ENCODE peak calls at places on chromosomes 13 and 19, in seven cellular contexts. Z is uterus, U is keratinocyte, W is stomach, N is body of pancreas, L is psoas muscle, X is mesenchymal stem cell. M is an unnamed sample.

GRCh38 chr13:23709521-23709920 is 139.3 kb downstream of the TNFRSF19 start:
- DNase-seq in Z (no peak), U (no peak), W (no peak), N (no peak), L (no peak), X (no peak), M (no peak)

GRCh38 chr13:25214371-25215252 is 42.5 kb upstream of the AMER2 start:
- DNase-seq in Z (peak; percentile 37), U (no peak), W (no peak), N (no peak), L (peak; percentile 67), X (peak; percentile 7), M (no peak)

GRCh38 chr19:3556978-3557460 is 367 bp downstream of the MFSD12 start:
- DNase-seq in Z (no peak), U (no peak), W (peak; percentile 48), N (peak; percentile 52), L (peak; percentile 76), X (peak; percentile 68), M (peak; percentile 72)

GRCh38 chr13:23506821-23507210 is 63.4 kb upstream of the TNFRSF19 start:
- DNase-seq in Z (no peak), U (no peak), W (no peak), N (no peak), L (no peak), X (peak; percentile 87), M (no peak)

GRCh38 chr13:106105153-106105552 is 430.3 kb downstream of the EFNB2 start:
- DNase-seq in Z (no peak), U (peak; percentile 54), W (no peak), N (no peak), L (no peak), X (no peak), M (no peak)

GRCh38 chr13:62327367-62327766 is 911.7 kb upstream of the PCDH20 start:
- DNase-seq in Z (no peak), U (no peak), W (no peak), N (no peak), L (no peak), X (no peak), M (no peak)

GRCh38 chr13:106088094-106088493 is 447.4 kb downstream of the EFNB2 start:
- DNase-seq in Z (no peak), U (no peak), W (no peak), N (no peak), L (no peak), X (no peak), M (no peak)

GRCh38 chr13:111168116-111168515 is 53.0 kb downstream of the ARHGEF7 start:
- DNase-seq in Z (no peak), U (no peak), W (no peak), N (no peak), L (no peak), X (no peak), M (no peak)

GRCh38 chr19:13764821-13765394 is 586 bp downstream of the MRI1 start:
- DNase-seq in Z (no peak), U (no peak), W (peak; percentile 43), N (peak; percentile 35), L (peak; percentile 60), X (peak; percentile 27), M (peak; percentile 15)

GRCh38 chr13:109646423-109646822 is 140.0 kb downstream of the IRS2 start:
- DNase-seq in Z (no peak), U (no peak), W (no peak), N (no peak), L (no peak), X (no peak), M (no peak)

GRCh38 chr19:55176116-55176515 is 4.0 kb downstream of the SYT5 start:
- DNase-seq in Z (no peak), U (no peak), W (no peak), N (no peak), L (no peak), X (no peak), M (no peak)

GRCh38 chr13:95441326-95441725 is 111.2 kb upstream of the CLDN10 start:
- DNase-seq in Z (no peak), U (no peak), W (no peak), N (no peak), L (no peak), X (no peak), M (no peak)

GRCh38 chr19:18649371-18650047 is 12.7 kb downstream of the KLHL26 start:
- DNase-seq in Z (peak; percentile 76), U (no peak), W (no peak), N (no peak), L (peak; percentile 91), X (peak; percentile 88), M (no peak)

GRCh38 chr19:13033819-13034611 is 38.7 kb downstream of the NFIX start:
- DNase-seq in Z (peak; percentile 80), U (no peak), W (peak; percentile 77), N (peak; percentile 84), L (peak; percentile 94), X (peak; percentile 43), M (no peak)

GRCh38 chr13:20492641-20493040 is 33.0 kb downstream of the CRYL1 start:
- DNase-seq in Z (no peak), U (no peak), W (no peak), N (no peak), L (no peak), X (peak; percentile 26), M (peak; percentile 12)

GRCh38 chr13:32126298-32126697 is 94.7 kb downstream of the FRY start:
- DNase-seq in Z (no peak), U (no peak), W (no peak), N (no peak), L (no peak), X (no peak), M (no peak)

GRCh38 chr19:49746206-49746958 is 16.7 kb downstream of the TSKS start:
- DNase-seq in Z (peak; percentile 51), U (no peak), W (peak; percentile 29), N (peak; percentile 22), L (peak; percentile 79), X (no peak), M (peak; percentile 44)

GRCh38 chr13:35979378-35979911 is 151.7 kb downstream of the DCLK1 start:
- DNase-seq in Z (peak; percentile 84), U (no peak), W (peak; percentile 37), N (peak; percentile 28), L (peak; percentile 81), X (peak; percentile 11), M (no peak)

GRCh38 chr13:75685239-75685697 is 49.1 kb downstream of the LMO7 start:
- DNase-seq in Z (no peak), U (no peak), W (no peak), N (no peak), L (no peak), X (peak; percentile 90), M (no peak)

GRCh38 chr19:46404039-46404883 is 9.1 kb downstream of the CCDC8 start:
- DNase-seq in Z (peak; percentile 74), U (no peak), W (peak; percentile 35), N (peak; percentile 74), L (peak; percentile 66), X (peak; percentile 74), M (no peak)

GRCh38 chr13:100269837-100270236 is 180.9 kb downstream of the PCCA start:
- DNase-seq in Z (peak; percentile 43), U (no peak), W (peak; percentile 87), N (peak; percentile 38), L (peak; percentile 80), X (peak; percentile 51), M (no peak)

GRCh38 chr13:99977334-99977911 is 4.2 kb upstream of the ZIC2 start:
- DNase-seq in Z (no peak), U (no peak), W (no peak), N (no peak), L (no peak), X (no peak), M (no peak)

DNA sequence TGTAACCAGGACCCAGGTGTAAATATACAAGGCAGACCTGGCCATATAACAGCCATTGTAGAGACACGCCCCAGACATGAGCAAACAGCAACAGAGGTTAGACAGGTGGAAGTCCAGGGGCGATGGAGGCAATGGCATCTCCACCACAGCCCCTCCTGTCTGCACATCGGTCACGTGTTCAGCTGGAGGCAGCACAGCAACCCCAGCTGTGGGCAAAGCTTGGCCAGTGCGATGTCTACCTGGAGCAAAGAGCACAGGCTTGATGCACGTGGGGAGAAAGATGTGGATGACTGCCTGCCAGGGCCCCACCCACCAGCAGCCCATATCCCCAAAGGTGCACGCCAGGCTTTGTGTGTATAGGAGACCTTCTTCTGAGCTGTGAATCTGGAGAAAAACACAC is 4.4 kb downstream of the CYP4F2 start:
- DNase-seq in Z (no peak), U (no peak), W (no peak), N (no peak), L (no peak), X (no peak), M (no peak)
- H3K9me3 ChIP-seq in Z (no peaks in the 10 kb centered on the region), U (no peaks in the 10 kb centered on the region), W (no peaks in the 10 kb centered on the region), N (no peaks in the 10 kb centered on the region), L (no peaks in the 10 kb centered on the region), X (no peaks in the 10 kb centered on the region), M (no peaks in the 10 kb centered on the region)

DNA sequence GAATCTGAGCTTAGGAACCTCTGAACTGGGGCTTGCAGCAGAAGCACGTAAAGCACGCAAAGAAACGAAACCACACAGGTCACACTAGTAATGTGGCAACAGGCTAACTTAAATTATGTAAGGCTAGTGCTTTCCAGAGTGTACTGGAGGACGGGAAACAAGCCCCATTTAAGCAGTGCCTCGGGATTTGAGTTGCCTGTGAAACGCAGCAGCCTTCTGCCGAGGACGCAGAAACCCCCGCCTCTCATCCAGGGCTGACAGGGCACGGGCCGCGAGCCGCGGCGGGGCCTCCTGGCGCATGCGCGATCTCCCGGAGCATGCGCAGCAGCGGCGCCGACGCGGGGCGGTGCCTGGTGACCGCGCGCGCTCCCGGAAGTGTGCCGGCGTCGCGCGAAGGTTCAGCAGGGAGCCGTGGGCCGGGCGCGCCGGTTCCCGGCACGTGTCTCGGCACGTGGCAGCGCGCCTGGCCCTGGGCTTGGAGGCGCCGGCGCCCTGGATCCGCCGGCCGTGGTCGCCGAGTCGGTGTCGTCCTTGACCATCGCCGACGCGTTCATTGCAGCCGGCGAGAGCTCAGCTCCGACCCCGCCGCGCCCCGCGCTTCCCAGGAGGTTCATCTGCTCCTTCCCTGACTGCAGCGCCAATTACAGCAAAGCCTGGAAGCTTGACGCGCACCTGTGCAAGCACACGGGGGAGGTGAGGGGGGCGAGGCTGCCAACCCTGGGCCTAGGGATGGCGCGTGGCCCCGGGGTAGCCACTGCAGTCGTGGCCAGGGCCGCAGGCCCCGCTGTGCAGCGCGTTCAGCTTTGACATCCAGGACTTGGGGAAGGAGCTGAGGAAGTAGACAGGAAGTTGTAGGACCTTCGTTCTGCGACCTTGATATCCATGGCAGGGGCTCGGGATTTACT is at the start of gene GTF3A:
- DNase-seq in Z (peak; percentile 85), U (peak; percentile 30), W (peak; percentile 88), N (peak; percentile 86), L (peak; percentile 93), X (peak; percentile 80), M (peak; percentile 83)
- H3K27ac ChIP-seq in Z (peak within 1 kb of the TSS; percentile 89), U (peak within 1 kb of the TSS; percentile 89), W (peak within 1 kb of the TSS; percentile 94), N (peak within 1 kb of the TSS; percentile 95), L (peak within 1 kb of the TSS; percentile 100), X (peak within 1 kb of the TSS; percentile 67), M (peak within 1 kb of the TSS; percentile 86)

GRCh38 chr13:49858183-49858856 is 65.8 kb upstream of the KPNA3 start:
- DNase-seq in Z (no peak), U (no peak), W (no peak), N (peak; percentile 27), L (no peak), X (peak; percentile 97), M (no peak)
- H3K9me3 ChIP-seq in Z (no peaks in the 10 kb centered on the region), U (peaks cover 2% of the 10 kb centered on the region), W (no peaks in the 10 kb centered on the region), N (no peaks in the 10 kb centered on the region), L (no peaks in the 10 kb centered on the region), X (no peaks in the 10 kb centered on the region), M (no peaks in the 10 kb centered on the region)

DNA sequence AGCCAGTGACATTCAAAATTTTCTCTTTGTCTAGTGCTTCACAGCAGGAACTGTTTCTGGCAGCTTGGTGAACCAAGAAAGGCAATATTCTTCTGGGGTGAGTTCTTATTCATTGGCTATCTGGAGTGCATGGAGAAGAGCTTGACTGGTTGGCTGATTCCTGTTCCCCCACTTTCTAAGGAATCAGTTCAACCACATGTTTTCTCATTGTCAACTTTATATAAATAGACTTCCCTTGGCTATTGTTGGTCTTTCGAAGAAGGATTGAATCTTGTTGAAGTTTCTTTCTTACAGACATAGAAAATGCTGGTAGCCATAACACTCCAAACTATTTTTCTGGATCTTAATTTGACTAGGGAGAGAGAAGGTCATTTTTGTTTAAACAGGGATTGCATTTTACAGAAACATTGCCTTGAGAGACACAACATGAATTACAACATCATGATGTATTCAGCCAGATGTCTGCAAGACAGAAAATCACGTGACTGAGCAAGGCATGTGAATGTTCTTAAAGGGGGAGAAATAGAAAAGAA is 85.2 kb downstream of the EDNRB start:
- DNase-seq in Z (no peak), U (no peak), W (no peak), N (no peak), L (no peak), X (peak; percentile 90), M (no peak)
- H3K27ac ChIP-seq in Z (peak overlapping the region; percentile 36), U (no peak overlapping the region), W (no peak overlapping the region), N (no peak overlapping the region), L (peak overlapping the region; percentile 27), X (no peak overlapping the region), M (no peak overlapping the region)

M was measured in effector memory CD4-positive, alpha-beta T cell.